ENCODE peak calls at places on chromosomes 4 and X, in nine cellular contexts. S is ovary, I is fibroblast of lung, R is HepG2, C is fibroblast of mammary gland, B is fibroblast of pulmonary artery, Y is HFF-Myc, K is AG10803, D is H9. J is an unnamed sample.

GRCh38 chr4:67983333-67983732 is 20.0 kb upstream of the TMPRSS11A start:
- DNase-seq in S (no peak), I (peak), R (no peak), C (peak), B (no peak), Y (no peak), K (no peak), D (no peak), J (no peak)

GRCh38 chr4:145735330-145735638 is 55.3 kb downstream of the C4orf51 start:
- DNase-seq in S (no peak), I (peak), R (peak), C (peak), B (peak), Y (peak), K (peak), D (no peak), J (no peak)

GRCh38 chrX:44874481-44875184 is 1.6 kb downstream of the KDM6A start:
- DNase-seq in S (peak), I (peak), R (no peak), C (peak), B (peak), Y (no peak), K (peak), D (no peak), J (no peak)

GRCh38 chrX:43940811-43941210 is 32.4 kb downstream of the NDP start:
- DNase-seq in S (no peak), I (peak), R (no peak), C (peak), B (peak), Y (no peak), K (peak), D (peak), J (no peak)

GRCh38 chr4:38723726-38724506 is 58.9 kb downstream of the TLR10 start:
- DNase-seq in S (no peak), I (peak), R (peak), C (no peak), B (peak), Y (no peak), K (peak), D (no peak), J (peak)

GRCh38 chrX:73913580-73913979 is 350.6 kb downstream of the CHIC1 start:
- DNase-seq in S (no peak), I (peak), R (peak), C (peak), B (peak), Y (no peak), K (no peak), D (no peak), J (peak)

GRCh38 chrX:34562006-34562405 is 95.1 kb downstream of the TMEM47 start:
- DNase-seq in S (no peak), I (peak), R (no peak), C (no peak), B (peak), Y (no peak), K (no peak), D (no peak), J (no peak)

GRCh38 chr4:26307027-26307426 is 13.8 kb upstream of the RBPJ start:
- DNase-seq in S (no peak), I (no peak), R (no peak), C (peak), B (no peak), Y (no peak), K (no peak), D (no peak), J (no peak)

GRCh38 chr4:52983563-52984303 is 121.6 kb downstream of the RASL11B start:
- DNase-seq in S (no peak), I (peak), R (peak), C (peak), B (peak), Y (peak), K (peak), D (no peak), J (no peak)

GRCh38 chr4:72302981-72303704 is 265.9 kb downstream of the ADAMTS3 start:
- DNase-seq in S (peak), I (peak), R (peak), C (peak), B (peak), Y (no peak), K (peak), D (peak), J (no peak)

GRCh38 chrX:49995795-49996455 is 73.5 kb downstream of the CLCN5 start:
- DNase-seq in S (no peak), I (peak), R (peak), C (no peak), B (no peak), Y (no peak), K (peak), D (no peak), J (no peak)

GRCh38 chr4:79623125-79623905 is 215.3 kb upstream of the GK2 start:
- DNase-seq in S (no peak), I (no peak), R (no peak), C (no peak), B (peak), Y (no peak), K (peak), D (no peak), J (no peak)

GRCh38 chr4:153432971-153433752 is 33.0 kb upstream of the TMEM131L start:
- DNase-seq in S (peak), I (peak), R (peak), C (peak), B (peak), Y (no peak), K (peak), D (peak), J (peak)

GRCh38 chrX:17692709-17693346 is 44.5 kb upstream of the SCML1 start:
- DNase-seq in S (no peak), I (peak), R (no peak), C (peak), B (peak), Y (peak), K (peak), D (peak), J (no peak)

GRCh38 chrX:101655540-101655939 is 4.1 kb downstream of the ARMCX2 start:
- DNase-seq in S (no peak), I (no peak), R (no peak), C (no peak), B (no peak), Y (no peak), K (no peak), D (no peak), J (no peak)

GRCh38 chr4:138609943-138610350 is 367.8 kb upstream of the SLC7A11 start:
- DNase-seq in S (no peak), I (peak), R (no peak), C (peak), B (peak), Y (peak), K (peak), D (no peak), J (no peak)

GRCh38 chrX:103399744-103400143 is 23.4 kb downstream of the BEX3 start:
- DNase-seq in S (no peak), I (no peak), R (no peak), C (no peak), B (no peak), Y (no peak), K (no peak), D (no peak), J (no peak)

GRCh38 chr4:57102050-57102564 is 8.1 kb downstream of the IGFBP7 start:
- DNase-seq in S (peak), I (peak), R (peak), C (peak), B (peak), Y (peak), K (peak), D (no peak), J (no peak)

GRCh38 chr4:25078523-25078922 is 47.8 kb upstream of the LGI2 start:
- DNase-seq in S (no peak), I (no peak), R (no peak), C (no peak), B (no peak), Y (no peak), K (no peak), D (no peak), J (no peak)

GRCh38 chr4:157701695-157701994 is 471.2 kb downstream of the GASK1B start:
- DNase-seq in S (no peak), I (peak), R (no peak), C (no peak), B (no peak), Y (no peak), K (no peak), D (no peak), J (no peak)

GRCh38 chr4:67393699-67394281 is 151.5 kb downstream of the CENPC start:
- DNase-seq in S (no peak), I (peak), R (peak), C (peak), B (peak), Y (peak), K (peak), D (no peak), J (no peak)

GRCh38 chr4:63589796-63590195 is 819.5 kb downstream of the TECRL start:
- DNase-seq in S (no peak), I (no peak), R (no peak), C (no peak), B (no peak), Y (no peak), K (no peak), D (peak), J (no peak)

GRCh38 chrX:10483191-10483808 is 137.1 kb downstream of the MID1 start:
- DNase-seq in S (peak), I (peak), R (no peak), C (no peak), B (peak), Y (no peak), K (no peak), D (no peak), J (no peak)

GRCh38 chr4:154205471-154205870 is 286.1 kb downstream of the DCHS2 start:
- DNase-seq in S (no peak), I (no peak), R (no peak), C (peak), B (peak), Y (no peak), K (no peak), D (no peak), J (no peak)

GRCh38 chrX:154732421-154733071 is 18.3 kb downstream of the GAB3 start:
- DNase-seq in S (no peak), I (peak), R (no peak), C (peak), B (peak), Y (no peak), K (no peak), D (no peak), J (no peak)

GRCh38 chrX:1450381-1451161 is 2.1 kb downstream of the ASMTL start:
- DNase-seq in S (no peak), I (no peak), R (no peak), C (no peak), B (no peak), Y (no peak), K (no peak), D (peak), J (peak)

GRCh38 chr4:169348541-169348940 is 77.8 kb upstream of the SH3RF1 start:
- DNase-seq in S (no peak), I (no peak), R (no peak), C (no peak), B (no peak), Y (no peak), K (no peak), D (no peak), J (no peak)

GRCh38 chr4:145097331-145097820 is 620 bp downstream of the ANAPC10 start:
- DNase-seq in S (no peak), I (no peak), R (no peak), C (no peak), B (no peak), Y (no peak), K (no peak), D (no peak), J (no peak)

GRCh38 chrX:40644821-40645358 is 2.5 kb downstream of the CXorf38 start:
- DNase-seq in S (peak), I (peak), R (peak), C (peak), B (peak), Y (peak), K (peak), D (no peak), J (no peak)

GRCh38 chr4:8725845-8726244 is 133.3 kb downstream of the CPZ start:
- DNase-seq in S (no peak), I (no peak), R (no peak), C (no peak), B (no peak), Y (no peak), K (no peak), D (peak), J (peak)

GRCh38 chr4:46844325-46844917 is 64.6 kb downstream of the COX7B2 start:
- DNase-seq in S (no peak), I (peak), R (peak), C (peak), B (peak), Y (peak), K (peak), D (peak), J (no peak)

GRCh38 chrX:132292753-132293152 is 73.5 kb upstream of the RAP2C start:
- DNase-seq in S (peak), I (peak), R (peak), C (peak), B (peak), Y (peak), K (peak), D (peak), J (no peak)

GRCh38 chr4:151484396-151485102 is 75.6 kb downstream of the FHIP1A start:
- DNase-seq in S (no peak), I (peak), R (peak), C (peak), B (peak), Y (peak), K (peak), D (peak), J (no peak)

GRCh38 chr4:148438047-148438446 is 4.2 kb downstream of the NR3C2 start:
- DNase-seq in S (no peak), I (no peak), R (no peak), C (no peak), B (no peak), Y (no peak), K (no peak), D (no peak), J (no peak)

GRCh38 chr4:112704991-112705845 is 68.3 kb downstream of the LARP7 start:
- DNase-seq in S (peak), I (peak), R (peak), C (peak), B (peak), Y (no peak), K (peak), D (peak), J (no peak)

GRCh38 chrX:30702736-30703135 is 49.5 kb downstream of the GK start:
- DNase-seq in S (no peak), I (peak), R (no peak), C (peak), B (peak), Y (no peak), K (peak), D (no peak), J (no peak)

GRCh38 chr4:5036239-5036638 is 15.0 kb upstream of the STK32B start:
- DNase-seq in S (no peak), I (peak), R (no peak), C (peak), B (peak), Y (peak), K (peak), D (no peak), J (no peak)

GRCh38 chr4:175906397-175906796 is 94.3 kb upstream of the GPM6A start:
- DNase-seq in S (no peak), I (no peak), R (no peak), C (no peak), B (no peak), Y (no peak), K (no peak), D (no peak), J (no peak)

GRCh38 chr4:29726938-29727337 is 993.2 kb upstream of the PCDH7 start:
- DNase-seq in S (no peak), I (no peak), R (no peak), C (no peak), B (no peak), Y (no peak), K (no peak), D (no peak), J (no peak)
- TF ChIP-seq CTCF in S (no peak), I (no peak), R (no peak), C (no peak), B (no peak), Y (no peak), K (no peak), D (no peak), J (peak)

GRCh38 chrX:47201545-47201944 is 7.9 kb downstream of the UBA1 start:
- DNase-seq in S (no peak), I (no peak), R (no peak), C (no peak), B (no peak), Y (no peak), K (no peak), D (no peak), J (no peak)

GRCh38 chrX:47202316-47202715 is 8.7 kb downstream of the UBA1 start:
- DNase-seq in S (no peak), I (no peak), R (no peak), C (no peak), B (no peak), Y (no peak), K (no peak), D (no peak), J (no peak)

GRCh38 chrX:47199286-47199685 is 5.7 kb downstream of the UBA1 start:
- DNase-seq in S (no peak), I (no peak), R (no peak), C (no peak), B (no peak), Y (no peak), K (no peak), D (no peak), J (no peak)

GRCh38 chrX:47198687-47199080 is 5.1 kb downstream of the UBA1 start:
- DNase-seq in S (no peak), I (no peak), R (no peak), C (no peak), B (no peak), Y (no peak), K (no peak), D (no peak), J (no peak)

GRCh38 chrX:47200385-47201150 is 6.9 kb downstream of the UBA1 start:
- DNase-seq in S (no peak), I (peak), R (peak), C (peak), B (peak), Y (no peak), K (peak), D (no peak), J (no peak)
- TF ChIP-seq CTCF in S (no peak), I (peak), R (peak), C (peak), B (peak), Y (peak), K (peak), D (peak), J (no peak)

DNA sequence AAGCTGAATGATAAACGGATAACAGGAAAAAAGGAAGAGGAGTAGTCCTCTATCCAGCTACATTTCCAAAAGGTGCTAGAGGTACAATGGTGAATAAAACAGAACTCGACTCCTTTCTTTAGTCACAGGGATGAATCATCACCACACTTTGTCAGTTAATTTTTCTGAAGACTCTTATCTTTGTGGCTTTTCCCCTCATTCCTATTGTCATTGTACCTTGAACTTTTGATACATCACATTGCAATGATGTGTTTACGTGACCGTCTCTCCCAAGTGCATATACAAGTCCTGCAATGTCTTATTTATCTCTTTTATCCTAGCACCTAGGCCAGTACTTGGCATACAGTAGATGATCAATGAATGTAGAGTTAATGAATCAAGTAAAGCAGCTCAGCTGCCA is 134.7 kb downstream of the LHFPL1 start:
- DNase-seq in S (no peak), I (peak), R (no peak), C (no peak), B (no peak), Y (no peak), K (no peak), D (no peak), J (no peak)
- TF ChIP-seq CTCF in S (no peak), I (no peak), R (no peak), C (no peak), B (no peak), Y (no peak), K (no peak), D (no peak), J (no peak)

DNA sequence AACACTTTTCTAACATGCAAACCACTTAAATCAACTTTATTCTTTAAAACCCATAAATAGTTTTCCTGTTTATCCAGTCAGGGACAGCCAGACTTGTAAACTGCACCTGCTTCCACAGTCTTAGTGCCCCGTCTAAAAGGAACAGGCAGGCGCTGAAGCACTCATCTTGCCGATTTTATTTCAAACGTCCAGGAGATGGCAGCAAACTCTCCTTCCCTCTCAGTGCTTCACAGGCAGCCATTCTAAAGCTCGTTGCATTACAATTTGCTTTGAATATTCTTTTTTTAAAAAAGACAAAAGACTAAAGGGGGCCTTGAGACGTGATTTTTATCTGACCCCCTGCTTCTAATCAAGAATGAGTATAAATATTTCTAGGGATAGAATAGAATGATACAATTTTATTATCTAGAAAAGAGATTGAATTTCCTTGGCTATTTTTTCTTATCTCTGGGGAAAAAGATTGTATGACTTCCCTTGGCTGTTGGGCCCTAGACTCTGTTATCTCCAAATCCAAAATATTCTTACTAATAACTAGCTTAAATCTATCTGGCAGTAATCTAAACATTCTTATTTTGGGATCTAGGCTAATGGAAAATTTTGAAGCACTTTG is 93.6 kb upstream of the MYOZ2 start:
- DNase-seq in S (peak), I (peak), R (peak), C (peak), B (peak), Y (peak), K (peak), D (peak), J (no peak)
- TF ChIP-seq CTCF in S (no peak), I (peak), R (peak), C (peak), B (peak), Y (peak), K (peak), D (peak), J (peak)

DNA sequence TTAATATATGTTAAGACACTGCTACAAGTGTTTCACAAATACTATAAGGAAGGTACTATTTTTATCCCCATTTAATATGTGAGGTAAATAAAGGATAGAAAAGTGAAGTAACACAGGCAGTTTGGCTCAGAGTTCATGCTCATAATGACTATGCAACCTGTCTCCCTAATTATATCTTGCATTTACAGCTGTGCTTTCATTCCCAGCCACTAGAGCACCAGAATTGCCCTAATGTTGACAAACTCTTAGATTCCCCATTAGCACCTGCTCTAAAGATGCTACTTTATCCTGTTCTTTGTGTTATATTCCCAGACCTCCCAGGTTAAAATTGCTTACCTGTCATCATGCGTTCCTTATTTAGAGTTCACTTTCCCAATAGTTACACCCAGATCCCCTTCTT is 833.6 kb downstream of the CCSER1 start:
- DNase-seq in S (no peak), I (no peak), R (no peak), C (no peak), B (no peak), Y (no peak), K (no peak), D (no peak), J (no peak)
- TF ChIP-seq CTCF in S (no peak), I (no peak), R (no peak), C (no peak), B (no peak), Y (no peak), K (no peak), D (peak), J (no peak)

GRCh38 chr4:9898596-9899345 is 117.3 kb downstream of the DRD5 start:
- DNase-seq in S (no peak), I (no peak), R (peak), C (peak), B (peak), Y (no peak), K (peak), D (peak), J (no peak)
- TF ChIP-seq CTCF in S (no peak), I (peak), R (peak), C (no peak), B (peak), Y (peak), K (peak), D (peak), J (peak)

J was measured in osteocyte.